ENCODE peak calls at places on chromosome 19, in five cellular contexts. One of them, this sample, is unnamed.

GRCh38 chr19:18339703-18340102 is 695 bp upstream of the PGPEP1 start:
- DNase-seq in heart left ventricle: no peak
- DNase-seq in HCT116: no peak
- DNase-seq in breast epithelium: no peak
- DNase-seq in GM06990: no peak
- DNase-seq in this sample: peak

GRCh38 chr19:44846455-44847143 is 502 bp downstream of the NECTIN2 start:
- DNase-seq in HCT116: no peak
- DNase-seq in breast epithelium: no peak
- DNase-seq in heart left ventricle: peak
- DNase-seq in GM06990: no peak
- DNase-seq in this sample: no peak

GRCh38 chr19:38837656-38838121 is 6.1 kb upstream of the ECH1 start:
- DNase-seq in HCT116: no peak
- DNase-seq in heart left ventricle: no peak
- DNase-seq in breast epithelium: no peak
- DNase-seq in GM06990: no peak
- DNase-seq in this sample: no peak

GRCh38 chr19:49831592-49831991 is 13.5 kb downstream of the MED25 start:
- DNase-seq in heart left ventricle: no peak
- DNase-seq in GM06990: no peak
- DNase-seq in HCT116: no peak
- DNase-seq in breast epithelium: no peak
- DNase-seq in this sample: no peak

GRCh38 chr19:41774515-41774980 is 19.2 kb downstream of the CEACAM6 start:
- DNase-seq in breast epithelium: no peak
- DNase-seq in HCT116: peak
- DNase-seq in heart left ventricle: no peak
- DNase-seq in GM06990: no peak
- DNase-seq in this sample: no peak

GRCh38 chr19:41401483-41401882 is 3.9 kb downstream of the BCKDHA start:
- DNase-seq in GM06990: no peak
- DNase-seq in HCT116: no peak
- DNase-seq in heart left ventricle: no peak
- DNase-seq in breast epithelium: no peak
- DNase-seq in this sample: no peak

GRCh38 chr19:39837978-39838377 is 4.0 kb upstream of the DYRK1B start:
- DNase-seq in GM06990: no peak
- DNase-seq in breast epithelium: no peak
- DNase-seq in HCT116: no peak
- DNase-seq in heart left ventricle: no peak
- DNase-seq in this sample: no peak

GRCh38 chr19:46821512-46822359 is 28.9 kb downstream of the AP2S1 start:
- DNase-seq in HCT116: no peak
- DNase-seq in GM06990: peak
- DNase-seq in heart left ventricle: no peak
- DNase-seq in breast epithelium: no peak
- DNase-seq in this sample: peak

GRCh38 chr19:44447864-44448674 is at the start of gene ZNF229:
- DNase-seq in GM06990: peak
- DNase-seq in heart left ventricle: peak
- DNase-seq in HCT116: no peak
- DNase-seq in breast epithelium: peak
- DNase-seq in this sample: peak

GRCh38 chr19:50417850-50418185 is 920 bp upstream of the SPIB start:
- DNase-seq in heart left ventricle: no peak
- DNase-seq in breast epithelium: no peak
- DNase-seq in GM06990: no peak
- DNase-seq in HCT116: no peak
- DNase-seq in this sample: no peak

GRCh38 chr19:3825286-3825956 is 39.2 kb upstream of the MATK start:
- DNase-seq in breast epithelium: no peak
- DNase-seq in HCT116: no peak
- DNase-seq in heart left ventricle: no peak
- DNase-seq in GM06990: no peak
- DNase-seq in this sample: no peak

GRCh38 chr19:27776524-27776923 is 1436.4 kb downstream of the UQCRFS1 start:
- DNase-seq in HCT116: no peak
- DNase-seq in heart left ventricle: no peak
- DNase-seq in breast epithelium: no peak
- DNase-seq in GM06990: no peak
- DNase-seq in this sample: no peak

GRCh38 chr19:29873024-29873800 is 61.4 kb downstream of the CCNE1 start:
- DNase-seq in breast epithelium: no peak
- DNase-seq in GM06990: peak
- DNase-seq in HCT116: no peak
- DNase-seq in heart left ventricle: no peak
- DNase-seq in this sample: peak

GRCh38 chr19:50223439-50223716 is 20.0 kb downstream of the MYH14 start:
- DNase-seq in heart left ventricle: no peak
- DNase-seq in HCT116: no peak
- DNase-seq in GM06990: no peak
- DNase-seq in breast epithelium: no peak
- DNase-seq in this sample: no peak

GRCh38 chr19:51708811-51709210 is 15.0 kb downstream of the HAS1 start:
- DNase-seq in HCT116: no peak
- DNase-seq in breast epithelium: no peak
- DNase-seq in GM06990: no peak
- DNase-seq in heart left ventricle: no peak
- DNase-seq in this sample: no peak

GRCh38 chr19:34171539-34171876 is 796 bp upstream of the LSM14A start:
- DNase-seq in GM06990: no peak
- DNase-seq in HCT116: no peak
- DNase-seq in heart left ventricle: no peak
- DNase-seq in breast epithelium: no peak
- DNase-seq in this sample: peak

GRCh38 chr19:14786421-14786851 is 8.1 kb upstream of the ADGRE2 start:
- DNase-seq in HCT116: no peak
- DNase-seq in heart left ventricle: no peak
- DNase-seq in breast epithelium: no peak
- DNase-seq in GM06990: peak
- DNase-seq in this sample: peak

GRCh38 chr19:13984875-13985741 is 21.0 kb downstream of the RFX1 start:
- DNase-seq in heart left ventricle: no peak
- DNase-seq in GM06990: peak
- DNase-seq in breast epithelium: no peak
- DNase-seq in HCT116: no peak
- DNase-seq in this sample: no peak

GRCh38 chr19:40374084-40374483 is 15.9 kb downstream of the HIPK4 start:
- DNase-seq in GM06990: no peak
- DNase-seq in HCT116: no peak
- DNase-seq in breast epithelium: no peak
- DNase-seq in heart left ventricle: no peak
- DNase-seq in this sample: no peak

GRCh38 chr19:12954150-12954962 is 2.7 kb downstream of the GADD45GIP1 start:
- DNase-seq in GM06990: no peak
- DNase-seq in heart left ventricle: no peak
- DNase-seq in HCT116: no peak
- DNase-seq in breast epithelium: no peak
- DNase-seq in this sample: no peak

GRCh38 chr19:43624933-43625332 is 5.5 kb upstream of the ZNF428 start:
- DNase-seq in GM06990: peak
- DNase-seq in HCT116: peak
- DNase-seq in breast epithelium: no peak
- DNase-seq in heart left ventricle: peak
- DNase-seq in this sample: peak

GRCh38 chr19:29687244-29687896 is 22.1 kb downstream of the PLEKHF1 start:
- DNase-seq in breast epithelium: no peak
- DNase-seq in GM06990: no peak
- DNase-seq in HCT116: no peak
- DNase-seq in heart left ventricle: no peak
- DNase-seq in this sample: no peak

GRCh38 chr19:58040751-58041525 is 7.1 kb downstream of the ZSCAN1 start:
- DNase-seq in heart left ventricle: no peak
- DNase-seq in breast epithelium: no peak
- DNase-seq in HCT116: no peak
- DNase-seq in GM06990: no peak
- DNase-seq in this sample: no peak

GRCh38 chr19:58044886-58045285 is 11.1 kb downstream of the ZSCAN1 start:
- DNase-seq in breast epithelium: no peak
- DNase-seq in GM06990: no peak
- DNase-seq in heart left ventricle: no peak
- DNase-seq in HCT116: no peak
- DNase-seq in this sample: no peak

GRCh38 chr19:58044391-58044790 is 10.6 kb downstream of the ZSCAN1 start:
- DNase-seq in HCT116: no peak
- DNase-seq in breast epithelium: no peak
- DNase-seq in GM06990: no peak
- DNase-seq in heart left ventricle: no peak
- DNase-seq in this sample: no peak

GRCh38 chr19:58045411-58046050 is 11.7 kb downstream of the ZSCAN1 start:
- DNase-seq in HCT116: no peak
- DNase-seq in heart left ventricle: no peak
- DNase-seq in breast epithelium: no peak
- DNase-seq in GM06990: no peak
- DNase-seq in this sample: no peak

DNA sequence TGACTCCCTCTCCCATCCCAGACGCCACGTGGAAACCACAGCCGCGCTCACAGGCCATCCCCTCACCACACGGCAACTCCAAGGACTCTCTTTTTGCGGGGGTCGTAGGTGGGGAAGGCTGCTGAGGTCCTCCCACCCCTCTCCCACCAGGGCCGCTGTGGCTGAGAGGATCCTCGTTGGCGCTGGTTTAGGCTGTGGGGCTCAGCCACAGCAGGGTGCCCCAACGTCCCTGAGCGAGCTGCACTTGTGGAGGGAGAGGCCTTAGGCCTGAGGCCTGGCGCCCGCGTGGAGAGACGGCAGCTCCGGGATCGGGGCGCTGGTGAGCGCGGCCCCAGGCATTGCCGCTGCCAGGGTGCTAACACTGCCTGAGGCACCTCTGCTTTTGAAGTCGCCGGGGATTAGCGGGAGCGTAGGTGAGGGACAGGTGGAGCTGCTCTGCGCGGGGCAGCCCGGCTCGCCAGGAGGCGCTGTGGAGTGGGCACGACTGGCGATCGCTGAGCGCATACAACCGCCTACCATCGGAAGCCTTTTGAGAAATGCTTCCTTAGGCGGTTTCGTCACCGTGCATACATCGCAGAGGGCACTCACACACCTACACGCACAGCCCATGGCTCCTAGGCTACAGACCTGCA is 9.0 kb downstream of the ZSCAN1 start:
- DNase-seq in heart left ventricle: no peak
- DNase-seq in breast epithelium: no peak
- DNase-seq in GM06990: no peak
- DNase-seq in HCT116: no peak
- DNase-seq in this sample: no peak
- TF ChIP-seq CTCF in heart left ventricle: peak
- TF ChIP-seq CTCF in breast epithelium: no peak
- TF ChIP-seq CTCF in GM06990: no peak
- TF ChIP-seq CTCF in HCT116: no peak
- TF ChIP-seq CTCF in this sample: no peak

GRCh38 chr19:16659832-16660708 is at the start of gene SMIM7:
- DNase-seq in breast epithelium: peak
- DNase-seq in GM06990: peak
- DNase-seq in heart left ventricle: peak
- DNase-seq in HCT116: peak
- DNase-seq in this sample: peak

GRCh38 chr19:16660763-16661479 is at the start of gene TMEM38A:
- DNase-seq in HCT116: no peak
- DNase-seq in breast epithelium: peak
- DNase-seq in heart left ventricle: peak
- DNase-seq in GM06990: peak
- DNase-seq in this sample: peak

GRCh38 chr19:16661480-16662034 is 618 bp downstream of the TMEM38A start:
- DNase-seq in GM06990: peak
- DNase-seq in HCT116: no peak
- DNase-seq in heart left ventricle: peak
- DNase-seq in breast epithelium: no peak
- DNase-seq in this sample: peak

GRCh38 chr19:16657384-16657783 is 2.6 kb downstream of the SMIM7 start:
- DNase-seq in HCT116: no peak
- DNase-seq in breast epithelium: no peak
- DNase-seq in GM06990: no peak
- DNase-seq in heart left ventricle: no peak
- DNase-seq in this sample: no peak

DNA sequence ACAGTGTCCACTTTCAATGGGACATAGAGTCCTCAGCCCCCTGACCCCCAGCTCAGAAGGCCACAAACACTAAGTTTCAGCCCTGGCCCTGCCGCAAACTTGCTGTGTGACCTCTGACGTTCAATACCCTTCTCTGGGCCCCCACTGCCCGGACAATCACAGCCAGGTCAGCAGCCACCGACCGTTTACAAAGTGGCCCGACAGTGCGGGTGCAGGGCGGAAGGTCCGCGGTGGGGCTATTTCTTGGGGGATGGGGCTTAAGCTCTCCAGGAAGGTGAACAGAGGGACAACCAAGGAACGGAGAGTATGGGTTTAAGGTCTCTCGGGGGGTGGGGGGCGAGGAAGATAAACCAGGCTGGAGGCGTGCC is 496 bp downstream of the SMIM7 start:
- DNase-seq in GM06990: no peak
- DNase-seq in HCT116: no peak
- DNase-seq in breast epithelium: no peak
- DNase-seq in heart left ventricle: no peak
- DNase-seq in this sample: no peak
- TF ChIP-seq CTCF in GM06990: no peak
- TF ChIP-seq CTCF in HCT116: no peak
- TF ChIP-seq CTCF in breast epithelium: no peak
- TF ChIP-seq CTCF in heart left ventricle: no peak
- TF ChIP-seq CTCF in this sample: no peak

GRCh38 chr19:1285737-1286360 is at the start of gene EFNA2:
- DNase-seq in GM06990: no peak
- DNase-seq in HCT116: no peak
- DNase-seq in heart left ventricle: no peak
- DNase-seq in breast epithelium: no peak
- DNase-seq in this sample: peak
- TF ChIP-seq CTCF in GM06990: no peak
- TF ChIP-seq CTCF in HCT116: no peak
- TF ChIP-seq CTCF in heart left ventricle: no peak
- TF ChIP-seq CTCF in breast epithelium: no peak
- TF ChIP-seq CTCF in this sample: peak

GRCh38 chr19:36196249-36196648 is 18.2 kb downstream of the ZNF565 start:
- DNase-seq in GM06990: peak
- DNase-seq in HCT116: no peak
- DNase-seq in heart left ventricle: no peak
- DNase-seq in breast epithelium: no peak
- DNase-seq in this sample: no peak

GRCh38 chr19:36203293-36203692 is 11.2 kb downstream of the ZNF565 start:
- DNase-seq in heart left ventricle: no peak
- DNase-seq in HCT116: no peak
- DNase-seq in GM06990: peak
- DNase-seq in breast epithelium: no peak
- DNase-seq in this sample: no peak

GRCh38 chr19:36201684-36202083 is 12.8 kb downstream of the ZNF565 start:
- DNase-seq in HCT116: no peak
- DNase-seq in breast epithelium: no peak
- DNase-seq in heart left ventricle: no peak
- DNase-seq in GM06990: no peak
- DNase-seq in this sample: no peak

DNA sequence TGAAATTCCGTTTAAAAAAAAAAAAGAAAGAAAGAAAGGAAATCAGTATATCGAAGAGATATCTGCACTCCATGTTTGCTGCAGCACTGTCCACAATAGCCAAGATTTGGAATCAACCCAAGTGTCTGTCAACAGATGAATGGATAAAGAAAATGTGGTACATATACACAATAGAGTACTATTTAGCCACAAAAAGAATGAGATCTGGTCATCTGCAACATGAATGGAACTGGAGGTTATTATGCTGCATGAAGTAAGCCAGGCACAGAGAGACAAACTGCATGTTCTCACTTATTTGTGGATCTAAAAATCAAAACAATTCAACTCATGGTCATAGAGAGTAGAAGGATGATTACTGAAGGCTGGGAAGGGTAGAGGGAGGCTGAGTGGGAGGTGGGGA is 16.3 kb downstream of the ZNF565 start:
- DNase-seq in HCT116: no peak
- DNase-seq in breast epithelium: no peak
- DNase-seq in GM06990: no peak
- DNase-seq in heart left ventricle: no peak
- DNase-seq in this sample: no peak
- TF ChIP-seq CTCF in HCT116: no peak
- TF ChIP-seq CTCF in breast epithelium: no peak
- TF ChIP-seq CTCF in GM06990: no peak
- TF ChIP-seq CTCF in heart left ventricle: no peak
- TF ChIP-seq CTCF in this sample: no peak